ENCODE peak calls at places on chromosomes 11 and 22, in nine cellular contexts. E is lower lobe of right lung, A is K562, U is hepatocyte, C is PC-9, J is MM.1S, P is GM23338, N is GM12878, X is OCI-LY7. Y is an unnamed sample.

GRCh38 chr22:25148149-25148691 is 51.4 kb upstream of the CRYBB3 start:
- DNase-seq in E (no peak), A (peak; percentile 9), U (peak; percentile 30), C (no peak), J (no peak), P (peak; percentile 34), N (no peak), X (no peak), Y (no peak)

GRCh38 chr11:117232911-117233409 is 489 bp downstream of the RNF214 start:
- DNase-seq in E (peak; percentile 63), A (no peak), U (no peak), C (no peak), J (no peak), P (peak; percentile 49), N (no peak), X (peak; percentile 29), Y (peak; percentile 26)

GRCh38 chr11:125163431-125164011 is 1.0 kb upstream of the PKNOX2 start:
- DNase-seq in E (no peak), A (no peak), U (no peak), C (no peak), J (no peak), P (peak; percentile 69), N (no peak), X (no peak), Y (no peak)

GRCh38 chr11:83157755-83158473 is 983 bp downstream of the PCF11 start:
- DNase-seq in E (peak; percentile 61), A (peak; percentile 62), U (peak; percentile 75), C (peak; percentile 29), J (peak; percentile 48), P (peak; percentile 62), N (no peak), X (peak; percentile 57), Y (peak; percentile 64)

GRCh38 chr11:61361237-61361636 is 445 bp downstream of the CYB561A3 start:
- DNase-seq in E (no peak), A (no peak), U (no peak), C (peak; percentile 11), J (peak; percentile 9), P (peak; percentile 17), N (no peak), X (no peak), Y (no peak)

GRCh38 chr11:19060629-19061028 is at the start of gene MRGPRX2:
- DNase-seq in E (no peak), A (no peak), U (no peak), C (no peak), J (no peak), P (no peak), N (no peak), X (no peak), Y (no peak)

GRCh38 chr11:126282742-126283591 is at the start of gene TIRAP:
- DNase-seq in E (peak; percentile 82), A (peak; percentile 80), U (peak; percentile 82), C (peak; percentile 64), J (peak; percentile 61), P (peak; percentile 73), N (no peak), X (peak; percentile 72), Y (peak; percentile 46)

GRCh38 chr11:15609445-15609844 is 494.7 kb downstream of the INSC start:
- DNase-seq in E (no peak), A (no peak), U (no peak), C (no peak), J (no peak), P (no peak), N (no peak), X (no peak), Y (no peak)

GRCh38 chr11:110148775-110149744 is 55.9 kb downstream of the ZC3H12C start:
- DNase-seq in E (no peak), A (peak; percentile 16), U (no peak), C (peak; percentile 8), J (no peak), P (no peak), N (no peak), X (no peak), Y (peak; percentile 43)

GRCh38 chr11:69637956-69638871 is 2.7 kb upstream of the CCND1 start:
- DNase-seq in E (peak; percentile 80), A (no peak), U (peak; percentile 83), C (peak; percentile 85), J (no peak), P (peak; percentile 98), N (no peak), X (no peak), Y (no peak)

GRCh38 chr11:91257593-91258170 is 966.9 kb upstream of the FAT3 start:
- DNase-seq in E (no peak), A (no peak), U (no peak), C (no peak), J (no peak), P (no peak), N (no peak), X (no peak), Y (no peak)

GRCh38 chr11:73384531-73384870 is 8.3 kb downstream of the RELT start:
- DNase-seq in E (no peak), A (no peak), U (no peak), C (no peak), J (no peak), P (no peak), N (no peak), X (no peak), Y (no peak)

GRCh38 chr11:66909181-66909580 is 49.0 kb downstream of the PC start:
- DNase-seq in E (no peak), A (no peak), U (no peak), C (no peak), J (no peak), P (no peak), N (no peak), X (no peak), Y (no peak)
- TF ChIP-seq CTCF in E (no peak), A (no peak), U (no peak), C (no peak), J (no peak), P (no peak), N (no peak), X (no peak), Y (no peak)

GRCh38 chr11:4072668-4073285 is 21.8 kb upstream of the RRM1 start:
- DNase-seq in E (no peak), A (peak; percentile 72), U (peak; percentile 84), C (peak; percentile 20), J (peak; percentile 63), P (peak; percentile 87), N (peak; percentile 51), X (peak; percentile 80), Y (peak; percentile 67)

GRCh38 chr11:4071325-4071724 is 23.3 kb upstream of the RRM1 start:
- DNase-seq in E (no peak), A (no peak), U (no peak), C (no peak), J (no peak), P (no peak), N (no peak), X (no peak), Y (no peak)

GRCh38 chr11:4074266-4074665 is 20.3 kb upstream of the RRM1 start:
- DNase-seq in E (no peak), A (no peak), U (no peak), C (no peak), J (no peak), P (no peak), N (no peak), X (no peak), Y (no peak)

GRCh38 chr11:4068962-4069361 is 25.6 kb upstream of the RRM1 start:
- DNase-seq in E (no peak), A (no peak), U (no peak), C (no peak), J (no peak), P (no peak), N (no peak), X (peak; percentile 25), Y (no peak)

GRCh38 chr11:4071828-4072421 is 22.7 kb upstream of the RRM1 start:
- DNase-seq in E (no peak), A (no peak), U (peak; percentile 16), C (no peak), J (no peak), P (no peak), N (no peak), X (peak; percentile 15), Y (no peak)
- H3K27ac ChIP-seq in E (no peak overlapping the region), A (no peak overlapping the region), U (peak overlapping the region; percentile 4), C (no peak overlapping the region), J (no peak overlapping the region), P (no peak overlapping the region), N (no peak overlapping the region), X (no peak overlapping the region), Y (no peak overlapping the region)

DNA sequence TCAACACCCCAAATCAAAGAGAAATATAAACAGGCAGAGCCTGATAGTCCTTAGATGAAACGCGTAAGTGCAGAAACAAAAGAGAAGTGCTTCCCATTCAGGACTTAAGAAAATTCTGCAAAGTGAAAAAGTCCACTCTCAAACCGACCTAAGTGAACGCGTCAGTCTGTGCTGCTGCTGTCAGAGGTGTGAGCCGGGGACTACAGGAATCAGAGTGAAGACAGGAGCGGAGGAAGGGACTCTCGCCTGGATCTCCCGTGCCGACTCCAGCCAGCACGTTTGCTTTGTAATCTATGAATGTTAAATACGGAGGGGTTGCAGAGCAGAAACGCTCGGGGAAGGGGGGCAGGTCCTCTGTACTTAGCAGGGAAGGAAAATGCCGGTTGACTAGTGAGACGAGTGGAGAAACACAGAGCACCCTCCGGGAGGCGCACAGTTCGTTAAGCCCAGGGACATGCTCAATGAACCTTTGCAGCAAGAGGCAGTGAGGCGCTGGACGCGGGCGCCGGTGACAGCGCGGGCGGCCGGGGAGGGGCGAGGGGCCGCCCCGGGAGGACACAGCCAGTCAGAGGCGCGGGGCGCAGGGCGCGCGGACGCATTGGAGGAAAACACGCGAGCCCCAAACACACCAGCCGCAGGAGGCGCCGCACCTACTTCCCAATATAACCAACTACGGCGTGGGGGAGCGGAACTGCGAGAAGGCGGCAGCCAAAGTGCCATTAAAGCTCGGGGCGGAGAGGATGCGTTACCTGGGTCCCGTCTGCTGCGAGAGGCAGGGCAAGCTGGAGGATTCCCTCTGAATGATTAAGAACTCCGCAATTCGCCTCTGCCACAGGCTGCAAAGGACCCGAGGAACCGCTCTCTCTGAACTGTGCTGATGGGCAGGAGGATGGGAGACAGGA is at the start of gene CNTN5:
- DNase-seq in E (peak; percentile 53), A (peak; percentile 10), U (peak; percentile 79), C (peak; percentile 19), J (peak; percentile 91), P (peak; percentile 73), N (no peak), X (no peak), Y (peak; percentile 0)
- TF ChIP-seq CTCF in E (no peak), A (no peak), U (peak; percentile 24), C (no peak), J (peak; percentile 33), P (peak; percentile 40), N (no peak), X (no peak), Y (peak; percentile 31)

GRCh38 chr11:75147875-75148263 is 3.0 kb upstream of the SLCO2B1 start:
- DNase-seq in E (peak; percentile 77), A (no peak), U (no peak), C (no peak), J (no peak), P (no peak), N (no peak), X (no peak), Y (no peak)

GRCh38 chr11:75147191-75147874 is 3.6 kb upstream of the SLCO2B1 start:
- DNase-seq in E (no peak), A (no peak), U (no peak), C (no peak), J (no peak), P (no peak), N (no peak), X (no peak), Y (no peak)

GRCh38 chr11:75145196-75145971 is 5.5 kb upstream of the SLCO2B1 start:
- DNase-seq in E (no peak), A (no peak), U (no peak), C (no peak), J (no peak), P (no peak), N (no peak), X (no peak), Y (no peak)

GRCh38 chr11:75145972-75146519 is 4.9 kb upstream of the SLCO2B1 start:
- DNase-seq in E (no peak), A (no peak), U (no peak), C (no peak), J (no peak), P (no peak), N (no peak), X (no peak), Y (no peak)

GRCh38 chr11:75146711-75147110 is 4.2 kb upstream of the SLCO2B1 start:
- DNase-seq in E (no peak), A (no peak), U (no peak), C (no peak), J (no peak), P (no peak), N (no peak), X (no peak), Y (no peak)
- H3K27ac ChIP-seq in E (no peak overlapping the region), A (no peak overlapping the region), U (peak overlapping the region; percentile 37), C (no peak overlapping the region), J (no peak overlapping the region), P (no peak overlapping the region), N (no peak overlapping the region), X (no peak overlapping the region), Y (no peak overlapping the region)